ENCODE peak calls at places on chromosomes 12 and 14, in six cellular contexts. H is transverse colon, P is gastrocnemius medialis, A is IMR-90, K is prostate gland, J is uterus. S is an unnamed sample.

GRCh38 chr14:84108746-84109457 is 1421.0 kb upstream of the FLRT2 start:
- DNase-seq in J (no peak), K (no peak), P (no peak), H (no peak), A (no peak), S (no peak)

GRCh38 chr12:66044731-66045130 is 85.8 kb downstream of the LLPH start:
- DNase-seq in K (no peak), P (no peak), A (peak), H (no peak), J (no peak), S (no peak)

GRCh38 chr12:16609140-16609539 is 3.2 kb upstream of the LMO3 start:
- DNase-seq in H (no peak), J (peak), P (no peak), A (no peak), K (no peak), S (no peak)

GRCh38 chr12:111598637-111599458 is at the start of gene ATXN2:
- DNase-seq in K (peak), J (peak), H (peak), P (peak), A (no peak), S (peak)

GRCh38 chr14:68658029-68658509 is 134.8 kb downstream of the ZFP36L1 start:
- DNase-seq in H (no peak), K (no peak), A (no peak), P (no peak), J (no peak), S (no peak)

GRCh38 chr14:45287609-45288008 is 34.6 kb upstream of the MIS18BP1 start:
- DNase-seq in J (no peak), K (no peak), P (no peak), H (no peak), A (no peak), S (no peak)

GRCh38 chr14:68518910-68519686 is 273.8 kb downstream of the ZFP36L1 start:
- DNase-seq in H (no peak), J (peak), A (peak), K (no peak), P (no peak), S (no peak)

GRCh38 chr12:41967668-41968649 is 176.7 kb downstream of the GXYLT1 start:
- DNase-seq in P (no peak), J (no peak), K (no peak), A (no peak), H (no peak), S (no peak)

GRCh38 chr12:91357381-91357780 is 174.8 kb upstream of the DCN start:
- DNase-seq in K (no peak), H (no peak), J (no peak), P (no peak), A (no peak), S (no peak)

GRCh38 chr12:102811125-102811737 is 105.8 kb downstream of the PAH start:
- DNase-seq in A (no peak), H (no peak), J (peak), K (no peak), P (no peak), S (no peak)

GRCh38 chr14:54566152-54566409 is 847 bp upstream of the SAMD4A start:
- DNase-seq in K (no peak), H (no peak), P (no peak), J (no peak), A (no peak), S (no peak)

GRCh38 chr12:119338593-119339363 is 4.2 kb downstream of the CCDC60 start:
- DNase-seq in H (no peak), P (no peak), K (no peak), J (no peak), A (no peak), S (no peak)

GRCh38 chr12:80157640-80158039 is 58.3 kb downstream of the OTOGL start:
- DNase-seq in K (no peak), H (no peak), A (peak), P (no peak), J (no peak), S (no peak)

GRCh38 chr14:77204457-77204796 is 22.8 kb downstream of the TMEM63C start:
- DNase-seq in K (peak), P (no peak), A (no peak), J (no peak), H (no peak), S (no peak)

GRCh38 chr14:98868846-98869245 is 403.2 kb downstream of the BCL11B start:
- DNase-seq in K (no peak), P (no peak), H (no peak), A (no peak), J (no peak), S (no peak)

GRCh38 chr12:22238211-22238610 is 96.3 kb downstream of the ST8SIA1 start:
- DNase-seq in A (no peak), H (no peak), J (no peak), K (no peak), P (no peak), S (no peak)

GRCh38 chr12:123050331-123050809 is 69.9 kb downstream of the ARL6IP4 start:
- DNase-seq in A (peak), P (peak), H (no peak), J (peak), K (peak), S (peak)

GRCh38 chr12:11855993-11856374 is 206.5 kb downstream of the ETV6 start:
- DNase-seq in A (no peak), K (no peak), J (no peak), P (no peak), H (no peak), S (no peak)

GRCh38 chr12:118356809-118357326 is 15.8 kb downstream of the TAOK3 start:
- DNase-seq in K (no peak), P (no peak), A (peak), J (no peak), H (no peak), S (no peak)

GRCh38 chr12:12425616-12426015 is 68.7 kb downstream of the BORCS5 start:
- DNase-seq in H (no peak), J (no peak), K (no peak), A (peak), P (no peak), S (no peak)

GRCh38 chr12:96988919-96989318 is 81.9 kb downstream of the NEDD1 start:
- DNase-seq in J (no peak), A (no peak), H (no peak), K (no peak), P (no peak), S (no peak)

GRCh38 chr12:107597695-107598410 is 87.7 kb upstream of the PWP1 start:
- DNase-seq in A (no peak), J (no peak), K (no peak), H (no peak), P (no peak), S (no peak)

GRCh38 chr14:82854851-82855250 is 1321.2 kb upstream of the SEL1L start:
- DNase-seq in K (no peak), A (no peak), H (no peak), P (no peak), J (no peak), S (no peak)

GRCh38 chr12:49456280-49456679 is 82.5 kb upstream of the KCNH3 start:
- DNase-seq in A (no peak), J (no peak), P (no peak), K (no peak), H (no peak), S (no peak)
- TF ChIP-seq POLR2A in A (no peak), J (no peak), P (no peak), K (no peak), H (no peak), S (no peak)

GRCh38 chr14:88792572-88793258 is at the start of gene EML5:
- DNase-seq in J (peak), P (peak), H (peak), A (peak), K (peak), S (peak)
- TF ChIP-seq POLR2A in J (peak), P (no peak), H (no peak), A (no peak), K (peak), S (no peak)

GRCh38 chr12:10128687-10129086 is 1.3 kb downstream of the CLEC7A start:
- DNase-seq in K (no peak), A (no peak), H (no peak), P (no peak), J (no peak), S (no peak)

GRCh38 chr12:10131101-10131632 is 1.2 kb upstream of the CLEC7A start:
- DNase-seq in H (no peak), P (no peak), K (no peak), A (no peak), J (no peak), S (no peak)

GRCh38 chr12:10126401-10126800 is 3.6 kb downstream of the CLEC7A start:
- DNase-seq in H (no peak), P (no peak), K (no peak), A (no peak), J (no peak), S (no peak)

GRCh38 chr12:10132971-10133370 is 3.0 kb upstream of the CLEC7A start:
- DNase-seq in J (no peak), P (no peak), K (no peak), A (no peak), H (no peak), S (no peak)

GRCh38 chr12:10130042-10130441 is at the start of gene CLEC7A:
- DNase-seq in J (no peak), K (no peak), A (no peak), H (no peak), P (no peak), S (no peak)
- TF ChIP-seq POLR2A in J (no peak), K (no peak), A (no peak), H (peak), P (peak), S (no peak)

DNA sequence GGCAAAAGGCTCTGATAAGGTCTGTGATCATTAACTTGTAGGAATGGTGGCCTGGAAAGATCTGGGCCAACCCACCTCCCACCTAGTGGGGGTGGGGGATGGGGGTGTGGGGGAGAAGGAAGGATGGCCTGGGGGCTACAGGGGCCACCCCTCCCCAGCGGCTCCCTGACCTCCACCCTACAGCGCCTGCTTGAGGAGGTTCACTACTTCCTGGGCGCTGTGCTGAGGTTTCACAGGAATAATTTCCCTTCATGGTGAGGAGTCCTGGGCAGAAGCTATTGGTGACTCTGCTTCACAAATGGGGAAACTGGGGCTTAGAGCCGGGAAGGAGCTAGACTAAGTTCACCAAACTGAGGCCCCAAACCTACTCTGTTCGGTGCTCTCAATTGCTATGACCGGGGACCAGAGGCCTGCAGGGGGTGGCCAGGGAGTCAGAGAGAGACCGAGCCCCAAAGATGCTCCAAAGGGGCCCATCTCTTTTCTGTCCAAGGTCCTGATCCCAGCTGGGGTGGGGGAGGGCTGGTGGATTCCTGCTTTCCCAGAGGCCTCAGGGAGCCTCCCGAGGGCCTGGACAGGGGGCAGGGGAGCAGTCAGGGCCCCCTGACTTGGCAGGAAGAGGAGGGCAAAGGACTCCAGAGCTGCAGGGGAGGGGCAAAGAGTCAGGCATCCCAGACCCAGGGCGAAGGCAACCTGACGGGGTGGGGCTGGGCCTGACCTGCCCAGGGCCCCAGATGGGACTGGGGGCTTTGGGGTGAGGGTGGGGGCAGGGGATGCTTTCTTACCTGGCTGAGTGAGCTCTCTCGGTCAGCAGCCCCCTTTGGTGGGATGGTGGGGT is 1.7 kb downstream of the HNF1A start:
- DNase-seq in H (peak), K (no peak), A (no peak), J (no peak), P (no peak), S (no peak)
- TF ChIP-seq POLR2A in H (no peak), K (no peak), A (no peak), J (no peak), P (no peak), S (no peak)

DNA sequence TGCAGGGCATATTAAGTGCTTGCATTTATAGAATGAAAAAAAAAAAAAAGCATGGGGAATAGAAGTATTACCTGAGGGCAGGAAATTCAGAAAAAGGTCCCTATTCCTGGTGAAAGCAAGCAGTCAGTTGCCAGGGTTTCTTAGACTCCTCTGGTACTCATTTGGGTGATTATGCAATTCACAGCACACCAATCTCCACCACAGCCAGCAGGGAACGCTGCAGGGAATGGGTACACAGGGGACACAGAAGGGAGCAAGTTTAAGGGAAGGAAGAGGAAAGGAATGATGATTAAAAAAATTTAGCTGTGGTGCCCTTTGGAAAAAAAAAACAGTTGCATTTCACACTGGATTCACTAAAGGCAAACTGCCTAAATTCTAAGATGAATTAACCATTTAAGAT is 14.2 kb downstream of the BLTP3B start:
- DNase-seq in K (no peak), H (peak), P (peak), A (peak), J (peak), S (peak)
- TF ChIP-seq POLR2A in K (no peak), H (no peak), P (no peak), A (no peak), J (no peak), S (no peak)

GRCh38 chr14:92531151-92531873 is 17.7 kb downstream of the RIN3 start:
- DNase-seq in A (no peak), H (no peak), J (no peak), P (no peak), K (no peak), S (no peak)
- TF ChIP-seq POLR2A in A (no peak), H (no peak), J (no peak), P (peak), K (no peak), S (no peak)

GRCh38 chr14:20305265-20306078 is at the start of gene TTC5:
- DNase-seq in A (peak), K (peak), H (peak), P (peak), J (peak), S (peak)
- TF ChIP-seq POLR2A in A (no peak), K (no peak), H (no peak), P (no peak), J (no peak), S (no peak)

GRCh38 chr14:50084666-50085065 is 31.7 kb downstream of the VCPKMT start:
- DNase-seq in H (no peak), P (no peak), K (no peak), A (no peak), J (no peak), S (no peak)

GRCh38 chr14:50083467-50084337 is 32.7 kb downstream of the VCPKMT start:
- DNase-seq in P (no peak), K (no peak), H (no peak), J (no peak), A (peak), S (no peak)

GRCh38 chr14:50085570-50086315 is 30.6 kb downstream of the VCPKMT start:
- DNase-seq in A (peak), K (no peak), P (no peak), J (no peak), H (no peak), S (no peak)

GRCh38 chr14:50082308-50082742 is 34.0 kb downstream of the VCPKMT start:
- DNase-seq in J (no peak), H (no peak), P (no peak), K (no peak), A (no peak), S (no peak)

GRCh38 chr14:50082784-50083466 is 33.4 kb downstream of the VCPKMT start:
- DNase-seq in H (peak), A (peak), P (no peak), J (peak), K (no peak), S (no peak)
- TF ChIP-seq POLR2A in H (peak), A (no peak), P (no peak), J (no peak), K (no peak), S (no peak)

DNA sequence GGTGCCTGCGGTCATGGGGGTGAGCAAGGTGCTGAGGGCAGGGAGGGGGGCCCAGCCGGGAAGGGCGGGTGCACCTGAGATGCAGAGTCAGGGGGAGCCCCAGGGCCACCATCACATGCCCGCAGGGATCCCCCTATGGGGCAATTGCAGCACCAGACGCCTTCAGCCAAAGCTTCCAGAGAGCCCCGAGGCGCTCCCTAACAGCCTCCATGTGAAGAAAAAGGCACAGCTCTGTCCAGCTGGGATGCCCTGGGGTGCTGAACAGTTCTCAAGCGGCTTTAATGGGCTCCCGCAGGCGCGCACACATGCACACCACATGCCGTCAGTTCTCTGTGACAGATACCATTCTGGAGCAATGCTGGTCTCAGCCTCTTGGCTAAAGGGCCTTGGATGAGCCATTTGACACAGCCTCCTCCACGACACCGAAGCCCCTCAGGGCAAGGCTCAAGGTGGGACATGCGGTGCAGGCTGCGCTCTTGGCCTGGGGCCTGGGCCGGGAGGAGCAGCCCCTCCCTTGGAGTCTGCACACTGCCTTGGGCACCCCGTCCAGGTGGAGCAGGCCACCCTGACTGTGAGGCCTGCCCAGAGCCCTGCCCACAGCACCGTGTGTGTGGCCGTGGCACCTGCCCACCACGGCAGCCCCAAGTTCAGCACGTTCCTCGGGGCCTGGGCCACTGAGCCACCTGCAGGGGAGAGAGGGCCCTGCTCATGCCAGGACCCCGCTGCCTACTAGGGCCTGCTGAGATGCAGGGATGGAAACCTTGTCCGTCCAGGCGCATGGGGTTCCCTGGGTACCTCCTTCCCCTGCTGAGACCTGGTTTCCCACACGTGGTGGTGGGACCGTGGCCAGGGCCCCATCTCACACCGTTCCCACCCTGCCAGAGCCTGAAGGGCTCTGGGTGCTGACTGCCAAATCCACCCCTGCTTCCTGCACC is 7.7 kb downstream of the XRCC3 start:
- DNase-seq in H (no peak), K (no peak), P (no peak), J (no peak), A (no peak), S (no peak)
- TF ChIP-seq POLR2A in H (no peak), K (no peak), P (no peak), J (no peak), A (no peak), S (no peak)

GRCh38 chr12:4143909-4144308 is 129.7 kb upstream of the CCND2 start:
- DNase-seq in P (no peak), H (no peak), A (no peak), K (no peak), J (no peak), S (no peak)

GRCh38 chr12:4144676-4145075 is 128.9 kb upstream of the CCND2 start:
- DNase-seq in K (no peak), H (no peak), P (no peak), J (no peak), A (no peak), S (no peak)

GRCh38 chr12:4148418-4149056 is 125.0 kb upstream of the CCND2 start:
- DNase-seq in K (no peak), A (no peak), H (peak), P (peak), J (no peak), S (peak)

GRCh38 chr12:4147051-4147481 is 126.5 kb upstream of the CCND2 start:
- DNase-seq in H (no peak), A (no peak), J (no peak), P (no peak), K (no peak), S (no peak)

GRCh38 chr12:4145990-4146859 is 127.3 kb upstream of the CCND2 start:
- DNase-seq in A (no peak), K (no peak), H (no peak), P (no peak), J (no peak), S (no peak)
- TF ChIP-seq POLR2A in A (no peak), K (no peak), H (no peak), P (no peak), J (no peak), S (no peak)